ENCODE peak calls at places on chromosomes 3 and 15, in ten cellular contexts. G is AML-193; F is activated naive CD4-positive, alpha-beta T cell treated with anti-CD3 and anti-CD28 coated beads, Interleukin-2, amount 10 ng/mL, durations not matched to agents 7 days and 5 days; V is M059J; B is EH; W is GF-D8; S is iPS DF 19.7; D is dorsolateral prefrontal cortex; A is renal cortical epithelial cell; X is HEK293T. M is an unnamed sample.

GRCh38 chr3:62686486-62686885 is 188.7 kb downstream of the CADPS start:
- DNase-seq in G (no peak), S (no peak), D (no peak), B (no peak), W (no peak), A (no peak), V (no peak), F (no peak), X (no peak), M (no peak)

GRCh38 chr3:59407425-59407824 is 357.6 kb upstream of the CFAP20DC start:
- DNase-seq in G (no peak), S (no peak), F (no peak), V (no peak), W (no peak), X (no peak), A (no peak), D (no peak), B (no peak), M (no peak)

GRCh38 chr15:91049378-91050127 is 27.2 kb upstream of the VPS33B start:
- DNase-seq in S (no peak), A (peak), G (peak), B (peak), X (peak), D (peak), V (peak), W (peak), F (peak), M (no peak)

GRCh38 chr15:70074380-70074779 is 23.3 kb downstream of the TLE3 start:
- DNase-seq in D (no peak), X (no peak), W (no peak), V (no peak), A (no peak), F (no peak), B (no peak), S (no peak), G (no peak), M (no peak)

GRCh38 chr3:104604326-104605010 is 762.2 kb upstream of the ALCAM start:
- DNase-seq in A (peak), B (peak), S (no peak), V (peak), F (no peak), X (no peak), W (no peak), G (peak), D (no peak), M (no peak)

GRCh38 chr3:30607032-30607833 is 832 bp downstream of the TGFBR2 start:
- DNase-seq in D (peak), F (peak), G (peak), X (peak), S (no peak), B (peak), V (peak), A (no peak), W (peak), M (peak)

GRCh38 chr3:129185774-129186173 is 2.1 kb upstream of the CNBP start:
- DNase-seq in B (no peak), A (no peak), X (no peak), F (no peak), S (no peak), D (no peak), V (no peak), W (no peak), G (no peak), M (no peak)

GRCh38 chr15:42413914-42414313 is 54.6 kb downstream of the CAPN3 start:
- DNase-seq in D (no peak), V (no peak), A (peak), S (no peak), F (no peak), B (peak), X (no peak), G (no peak), W (no peak), M (no peak)

GRCh38 chr3:114584734-114585371 is 291.0 kb downstream of the TIGIT start:
- DNase-seq in W (no peak), D (no peak), S (no peak), V (no peak), A (no peak), X (no peak), F (no peak), G (no peak), B (no peak), M (no peak)

GRCh38 chr3:38646630-38647029 is 2.9 kb downstream of the SCN5A start:
- DNase-seq in B (peak), W (no peak), D (no peak), S (no peak), X (peak), G (peak), F (peak), V (peak), A (no peak), M (peak)

GRCh38 chr3:194195611-194196010 is 59.7 kb downstream of the HES1 start:
- DNase-seq in W (no peak), S (no peak), X (no peak), D (no peak), G (no peak), F (no peak), A (no peak), V (no peak), B (no peak), M (no peak)

GRCh38 chr15:81106560-81106959 is 27.5 kb upstream of the CFAP161 start:
- DNase-seq in X (peak), D (no peak), B (peak), G (peak), S (no peak), F (peak), W (peak), V (peak), A (peak), M (no peak)

GRCh38 chr3:39383190-39383912 is at the start of gene SLC25A38:
- DNase-seq in B (peak), F (peak), W (no peak), X (peak), G (no peak), S (peak), V (peak), D (peak), A (peak), M (peak)

GRCh38 chr3:107450254-107450653 is 72.5 kb upstream of the BBX start:
- DNase-seq in S (no peak), G (no peak), X (no peak), A (peak), B (peak), V (peak), W (no peak), D (no peak), F (no peak), M (no peak)

GRCh38 chr15:61038387-61038786 is 190.7 kb downstream of the RORA start:
- DNase-seq in F (no peak), A (no peak), B (peak), X (peak), W (no peak), G (no peak), D (no peak), S (no peak), V (no peak), M (no peak)

GRCh38 chr3:42755681-42756578 is 17.1 kb downstream of the CCDC13 start:
- DNase-seq in A (no peak), S (peak), F (peak), W (no peak), V (no peak), B (peak), G (peak), D (peak), X (peak), M (no peak)

GRCh38 chr3:58824285-58824684 is 157.7 kb upstream of the FAM3D start:
- DNase-seq in X (peak), W (no peak), V (peak), A (peak), F (peak), B (peak), S (peak), D (peak), G (peak), M (no peak)

GRCh38 chr15:31272558-31273257 is 53.9 kb upstream of the KLF13 start:
- DNase-seq in A (no peak), V (no peak), S (no peak), F (no peak), G (no peak), D (no peak), X (no peak), B (no peak), W (no peak), M (no peak)

GRCh38 chr3:184129012-184129411 is 6.1 kb upstream of the EIF2B5 start:
- DNase-seq in B (peak), G (peak), V (peak), F (peak), S (no peak), X (peak), W (no peak), A (peak), D (no peak), M (no peak)

GRCh38 chr3:124810970-124811369 is 76.2 kb downstream of the ITGB5 start:
- DNase-seq in G (no peak), D (no peak), W (no peak), X (no peak), B (no peak), F (no peak), S (no peak), V (no peak), A (no peak), M (no peak)

GRCh38 chr15:56837281-56837680 is 81.2 kb upstream of the TCF12 start:
- DNase-seq in X (no peak), A (peak), D (no peak), F (no peak), B (peak), W (no peak), S (no peak), V (peak), G (no peak), M (no peak)

GRCh38 chr15:75921732-75922703 is 18.3 kb downstream of the FBXO22 start:
- DNase-seq in A (peak), D (no peak), G (peak), S (no peak), V (peak), B (peak), X (peak), W (no peak), F (peak), M (no peak)